ENCODE peak calls at places on chromosomes 3 and 15, in five cellular contexts. T, F, C, P and V are unnamed samples.

GRCh38 chr3:131995936-131996335 is 38.9 kb downstream of the CPNE4 start:
- DNase-seq in T (no peak), F (no peak), C (no peak), P (no peak), V (no peak)

GRCh38 chr3:135965129-135965505 is 411 bp upstream of the PPP2R3A start:
- DNase-seq in T (no peak), F (no peak), C (no peak), P (no peak), V (no peak)

GRCh38 chr3:127829537-127829936 is 7.2 kb upstream of the MGLL start:
- DNase-seq in T (no peak), F (no peak), C (no peak), P (no peak), V (no peak)

GRCh38 chr3:12895391-12896205 is 54.2 kb upstream of the RPL32 start:
- DNase-seq in T (no peak), F (no peak), C (no peak), P (no peak), V (no peak)

GRCh38 chr15:74322558-74323180 is 44.8 kb downstream of the CYP11A1 start:
- DNase-seq in T (peak), F (peak), C (peak), P (peak), V (no peak)

GRCh38 chr15:67050522-67051087 is 14.8 kb upstream of the SMAD3 start:
- DNase-seq in T (no peak), F (no peak), C (no peak), P (no peak), V (no peak)

GRCh38 chr15:64152507-64153387 is 1.2 kb downstream of the SNX22 start:
- DNase-seq in T (no peak), F (no peak), C (no peak), P (peak), V (no peak)

GRCh38 chr3:186458306-186459107 is 85.7 kb downstream of the CRYGS start:
- DNase-seq in T (no peak), F (no peak), C (no peak), P (peak), V (no peak)

GRCh38 chr3:101588626-101589025 is 14.6 kb downstream of the PCNP start:
- DNase-seq in T (no peak), F (no peak), C (no peak), P (no peak), V (no peak)

GRCh38 chr3:42880601-42881451 is 5.1 kb upstream of the CYP8B1 start:
- DNase-seq in T (peak), F (peak), C (peak), P (peak), V (peak)

GRCh38 chr3:184460276-184460675 is 80.4 kb downstream of the CHRD start:
- DNase-seq in T (no peak), F (no peak), C (no peak), P (no peak), V (no peak)

GRCh38 chr15:43210172-43210745 is 10.6 kb downstream of the EPB42 start:
- DNase-seq in T (no peak), F (no peak), C (no peak), P (no peak), V (no peak)

GRCh38 chr3:126373682-126374601 is 16.7 kb upstream of the KLF15 start:
- DNase-seq in T (no peak), F (no peak), C (no peak), P (no peak), V (no peak)

GRCh38 chr3:53286727-53287412 is 31.0 kb upstream of the TKT start:
- DNase-seq in T (no peak), F (no peak), C (no peak), P (no peak), V (no peak)

GRCh38 chr15:47652213-47652852 is 65.0 kb upstream of the SEMA6D start:
- DNase-seq in T (no peak), F (no peak), C (no peak), P (no peak), V (no peak)

GRCh38 chr3:40523781-40524180 is 979 bp upstream of the ZNF621 start:
- DNase-seq in T (no peak), F (no peak), C (no peak), P (no peak), V (no peak)

GRCh38 chr15:87591042-87591441 is 665.5 kb downstream of the NTRK3 start:
- DNase-seq in T (no peak), F (no peak), C (no peak), P (no peak), V (no peak)

GRCh38 chr3:133872161-133872560 is 23.5 kb downstream of the RAB6B start:
- DNase-seq in T (no peak), F (no peak), C (no peak), P (no peak), V (no peak)

DNA sequence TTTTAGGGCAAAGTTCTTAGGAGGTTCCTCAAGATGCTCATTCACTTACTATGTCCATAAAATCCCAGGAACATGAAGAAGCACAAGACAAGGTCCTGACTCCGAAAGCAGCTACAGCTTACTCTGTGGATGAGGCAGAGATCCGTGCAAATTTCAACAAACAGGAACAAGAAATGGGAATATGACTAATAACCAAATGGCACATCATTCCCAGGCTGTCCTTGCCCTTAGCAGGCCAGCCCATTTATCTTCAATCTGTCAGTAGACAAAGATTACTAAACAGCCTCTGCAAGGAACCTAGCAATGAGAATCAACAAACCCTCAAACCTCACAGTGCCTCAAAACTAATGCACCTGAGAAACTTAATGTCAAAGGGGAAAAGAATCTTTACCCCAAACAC is 5.0 kb downstream of the TNFAIP8L3 start:
- DNase-seq in T (no peak), F (no peak), C (no peak), P (no peak), V (no peak)
- TF ChIP-seq SRF in T (no peak), F (no peak), C (no peak), P (no peak), V (no peak)

GRCh38 chr3:46008058-46008457 is 12.4 kb upstream of the FYCO1 start:
- DNase-seq in T (no peak), F (no peak), C (no peak), P (no peak), V (no peak)
- TF ChIP-seq SRF in T (no peak), F (no peak), C (no peak), P (no peak), V (no peak)

DNA sequence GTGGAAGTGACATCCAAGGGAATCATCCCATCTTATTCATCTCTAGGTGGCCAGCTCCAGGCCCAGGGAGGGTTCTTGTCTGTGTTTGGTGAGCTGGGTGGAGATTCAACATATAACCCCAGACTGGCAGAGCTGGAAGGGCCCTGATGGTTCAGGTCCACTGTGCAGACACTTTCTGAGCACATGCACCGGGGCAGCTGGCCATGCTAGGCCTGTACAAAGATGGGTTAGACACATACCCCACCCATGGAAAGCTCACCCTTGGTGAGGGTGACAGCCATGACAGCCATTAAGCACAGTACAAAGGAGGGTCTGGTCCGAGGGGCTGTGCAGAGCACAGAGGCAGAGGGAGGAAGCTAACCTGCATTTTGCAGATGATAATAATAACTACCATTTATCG is 100.4 kb downstream of the CORO2B start:
- DNase-seq in T (no peak), F (no peak), C (no peak), P (no peak), V (no peak)
- TF ChIP-seq SRF in T (no peak), F (no peak), C (no peak), P (no peak), V (no peak)

GRCh38 chr3:2484162-2485026 is 385.7 kb downstream of the CNTN4 start:
- DNase-seq in T (no peak), F (no peak), C (no peak), P (no peak), V (no peak)
- TF ChIP-seq SRF in T (no peak), F (no peak), C (no peak), P (no peak), V (no peak)